ENCODE peak calls at places on chromosomes 11 and 22, in nine cellular contexts. One of them, this sample, is unnamed.

GRCh38 chr11:11660351-11660750 is 38.5 kb upstream of the GALNT18 start:
- DNase-seq in spleen: no peak
- DNase-seq in ascending aorta: no peak
- DNase-seq in AG09309: no peak
- DNase-seq in CD4-positive, alpha-beta T cell: no peak
- DNase-seq in K562: no peak
- DNase-seq in IMR-90: no peak
- DNase-seq in gastrocnemius medialis: no peak
- DNase-seq in AG09319: no peak
- DNase-seq in this sample: peak; percentile 51

GRCh38 chr11:126313826-126314225 is 10.0 kb downstream of the DCPS start:
- DNase-seq in spleen: peak; percentile 18
- DNase-seq in ascending aorta: no peak
- DNase-seq in AG09309: no peak
- DNase-seq in CD4-positive, alpha-beta T cell: no peak
- DNase-seq in K562: no peak
- DNase-seq in IMR-90: no peak
- DNase-seq in gastrocnemius medialis: no peak
- DNase-seq in AG09319: no peak
- DNase-seq in this sample: no peak

GRCh38 chr11:3126207-3126865 is 38.8 kb downstream of the OSBPL5 start:
- DNase-seq in spleen: peak; percentile 88
- DNase-seq in ascending aorta: peak; percentile 67
- DNase-seq in AG09309: no peak
- DNase-seq in CD4-positive, alpha-beta T cell: no peak
- DNase-seq in K562: no peak
- DNase-seq in IMR-90: no peak
- DNase-seq in gastrocnemius medialis: peak; percentile 66
- DNase-seq in AG09319: no peak
- DNase-seq in this sample: peak; percentile 34

GRCh38 chr11:116529681-116530080 is 243.1 kb downstream of the BUD13 start:
- DNase-seq in spleen: no peak
- DNase-seq in ascending aorta: peak; percentile 35
- DNase-seq in AG09309: no peak
- DNase-seq in CD4-positive, alpha-beta T cell: no peak
- DNase-seq in K562: no peak
- DNase-seq in IMR-90: no peak
- DNase-seq in gastrocnemius medialis: no peak
- DNase-seq in AG09319: no peak
- DNase-seq in this sample: no peak

GRCh38 chr11:102614485-102614884 is 10.6 kb downstream of the MMP20 start:
- DNase-seq in spleen: no peak
- DNase-seq in ascending aorta: no peak
- DNase-seq in AG09309: no peak
- DNase-seq in CD4-positive, alpha-beta T cell: no peak
- DNase-seq in K562: no peak
- DNase-seq in IMR-90: no peak
- DNase-seq in gastrocnemius medialis: no peak
- DNase-seq in AG09319: no peak
- DNase-seq in this sample: no peak

GRCh38 chr11:1875093-1875785 is 16.5 kb downstream of the PRR33 start:
- DNase-seq in spleen: peak; percentile 78
- DNase-seq in ascending aorta: no peak
- DNase-seq in AG09309: no peak
- DNase-seq in CD4-positive, alpha-beta T cell: peak; percentile 0
- DNase-seq in K562: no peak
- DNase-seq in IMR-90: no peak
- DNase-seq in gastrocnemius medialis: no peak
- DNase-seq in AG09319: no peak
- DNase-seq in this sample: no peak

GRCh38 chr22:49213731-49214352 is 613.8 kb downstream of the BRD1 start:
- DNase-seq in spleen: peak; percentile 30
- DNase-seq in ascending aorta: peak; percentile 42
- DNase-seq in AG09309: no peak
- DNase-seq in CD4-positive, alpha-beta T cell: no peak
- DNase-seq in K562: no peak
- DNase-seq in IMR-90: no peak
- DNase-seq in gastrocnemius medialis: no peak
- DNase-seq in AG09319: no peak
- DNase-seq in this sample: no peak

GRCh38 chr11:13007702-13008435 is 1.2 kb upstream of the RASSF10 start:
- DNase-seq in spleen: no peak
- DNase-seq in ascending aorta: no peak
- DNase-seq in AG09309: no peak
- DNase-seq in CD4-positive, alpha-beta T cell: no peak
- DNase-seq in K562: no peak
- DNase-seq in IMR-90: no peak
- DNase-seq in gastrocnemius medialis: no peak
- DNase-seq in AG09319: no peak
- DNase-seq in this sample: no peak

GRCh38 chr11:120182790-120183491 is 27.9 kb upstream of the OAF start:
- DNase-seq in spleen: peak; percentile 45
- DNase-seq in ascending aorta: peak; percentile 62
- DNase-seq in AG09309: no peak
- DNase-seq in CD4-positive, alpha-beta T cell: no peak
- DNase-seq in K562: peak; percentile 31
- DNase-seq in IMR-90: no peak
- DNase-seq in gastrocnemius medialis: no peak
- DNase-seq in AG09319: no peak
- DNase-seq in this sample: peak; percentile 50

GRCh38 chr11:12598330-12599256 is 75.6 kb upstream of the TEAD1 start:
- DNase-seq in spleen: no peak
- DNase-seq in ascending aorta: no peak
- DNase-seq in AG09309: no peak
- DNase-seq in CD4-positive, alpha-beta T cell: no peak
- DNase-seq in K562: no peak
- DNase-seq in IMR-90: peak; percentile 59
- DNase-seq in gastrocnemius medialis: no peak
- DNase-seq in AG09319: no peak
- DNase-seq in this sample: no peak

GRCh38 chr11:77515483-77515882 is 41.6 kb upstream of the PAK1 start:
- DNase-seq in spleen: no peak
- DNase-seq in ascending aorta: no peak
- DNase-seq in AG09309: no peak
- DNase-seq in CD4-positive, alpha-beta T cell: no peak
- DNase-seq in K562: no peak
- DNase-seq in IMR-90: no peak
- DNase-seq in gastrocnemius medialis: no peak
- DNase-seq in AG09319: no peak
- DNase-seq in this sample: no peak

GRCh38 chr11:82229346-82229745 is 504.3 kb downstream of the FAM181B start:
- DNase-seq in spleen: no peak
- DNase-seq in ascending aorta: no peak
- DNase-seq in AG09309: no peak
- DNase-seq in CD4-positive, alpha-beta T cell: no peak
- DNase-seq in K562: no peak
- DNase-seq in IMR-90: no peak
- DNase-seq in gastrocnemius medialis: no peak
- DNase-seq in AG09319: no peak
- DNase-seq in this sample: no peak

GRCh38 chr11:96152623-96153022 is 190.4 kb downstream of the MAML2 start:
- DNase-seq in spleen: no peak
- DNase-seq in ascending aorta: no peak
- DNase-seq in AG09309: no peak
- DNase-seq in CD4-positive, alpha-beta T cell: no peak
- DNase-seq in K562: no peak
- DNase-seq in IMR-90: no peak
- DNase-seq in gastrocnemius medialis: no peak
- DNase-seq in AG09319: no peak
- DNase-seq in this sample: no peak

GRCh38 chr11:76114238-76114637 is 92.1 kb downstream of the WNT11 start:
- DNase-seq in spleen: no peak
- DNase-seq in ascending aorta: no peak
- DNase-seq in AG09309: no peak
- DNase-seq in CD4-positive, alpha-beta T cell: no peak
- DNase-seq in K562: peak; percentile 43
- DNase-seq in IMR-90: no peak
- DNase-seq in gastrocnemius medialis: no peak
- DNase-seq in AG09319: no peak
- DNase-seq in this sample: no peak

GRCh38 chr22:37529652-37530345 is 10.6 kb upstream of the CARD10 start:
- DNase-seq in spleen: no peak
- DNase-seq in ascending aorta: no peak
- DNase-seq in AG09309: no peak
- DNase-seq in CD4-positive, alpha-beta T cell: no peak
- DNase-seq in K562: no peak
- DNase-seq in IMR-90: no peak
- DNase-seq in gastrocnemius medialis: no peak
- DNase-seq in AG09319: no peak
- DNase-seq in this sample: no peak

GRCh38 chr22:26666035-26666338 is 8.6 kb downstream of the MIAT start:
- DNase-seq in spleen: peak; percentile 35
- DNase-seq in ascending aorta: no peak
- DNase-seq in AG09309: no peak
- DNase-seq in CD4-positive, alpha-beta T cell: no peak
- DNase-seq in K562: no peak
- DNase-seq in IMR-90: peak; percentile 75
- DNase-seq in gastrocnemius medialis: no peak
- DNase-seq in AG09319: no peak
- DNase-seq in this sample: no peak

GRCh38 chr11:33716236-33716635 is 15.6 kb upstream of the C11orf91 start:
- DNase-seq in spleen: no peak
- DNase-seq in ascending aorta: no peak
- DNase-seq in AG09309: no peak
- DNase-seq in CD4-positive, alpha-beta T cell: no peak
- DNase-seq in K562: no peak
- DNase-seq in IMR-90: no peak
- DNase-seq in gastrocnemius medialis: no peak
- DNase-seq in AG09319: no peak
- DNase-seq in this sample: no peak

GRCh38 chr11:1458340-1459218 is 28.0 kb downstream of the MOB2 start:
- DNase-seq in spleen: no peak
- DNase-seq in ascending aorta: peak; percentile 86
- DNase-seq in AG09309: no peak
- DNase-seq in CD4-positive, alpha-beta T cell: no peak
- DNase-seq in K562: peak; percentile 86
- DNase-seq in IMR-90: peak; percentile 2
- DNase-seq in gastrocnemius medialis: no peak
- DNase-seq in AG09319: no peak
- DNase-seq in this sample: peak; percentile 62

DNA sequence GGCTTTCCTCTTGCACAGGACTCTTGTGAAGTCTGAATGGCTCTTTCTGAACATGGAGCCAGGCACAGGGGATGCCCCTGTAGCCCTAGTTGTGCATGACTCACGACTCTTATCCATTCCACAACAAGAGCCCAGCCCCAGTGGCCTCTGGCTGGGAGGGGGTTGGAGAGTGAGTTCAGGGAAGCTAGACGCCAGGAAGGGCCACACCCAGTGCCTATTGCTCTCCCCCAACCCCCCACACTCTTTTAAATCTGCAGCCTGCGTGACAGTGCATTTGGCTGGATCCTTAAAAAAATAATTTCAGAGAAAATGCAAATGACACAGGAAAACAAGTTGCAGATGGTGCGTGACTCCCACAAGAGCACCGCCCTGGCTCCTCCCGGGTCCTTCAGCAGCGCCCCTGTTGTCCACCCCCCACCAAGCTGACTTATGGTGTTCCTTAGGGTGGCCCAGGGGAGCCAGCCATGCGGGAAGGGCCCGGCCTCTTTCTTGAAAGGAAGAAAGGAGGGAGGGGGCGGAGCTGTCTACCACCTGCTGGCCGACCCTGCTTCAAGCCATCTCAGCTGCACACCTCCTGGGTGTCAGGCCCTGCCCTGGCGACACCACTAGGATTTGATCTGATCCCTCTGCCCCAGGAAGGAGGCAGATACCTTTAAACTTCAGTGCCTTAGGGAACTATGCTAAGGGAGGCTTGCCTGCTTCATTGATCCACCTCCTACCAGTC is 74.7 kb downstream of the MN1 start:
- DNase-seq in spleen: no peak
- DNase-seq in ascending aorta: peak; percentile 72
- DNase-seq in AG09309: peak; percentile 21
- DNase-seq in CD4-positive, alpha-beta T cell: no peak
- DNase-seq in K562: peak; percentile 90
- DNase-seq in IMR-90: peak; percentile 34
- DNase-seq in gastrocnemius medialis: no peak
- DNase-seq in AG09319: peak; percentile 96
- DNase-seq in this sample: peak; percentile 35
- TF ChIP-seq CTCF in spleen: no peak
- TF ChIP-seq CTCF in ascending aorta: no peak
- TF ChIP-seq CTCF in AG09309: no peak
- TF ChIP-seq CTCF in CD4-positive, alpha-beta T cell: no peak
- TF ChIP-seq CTCF in K562: no peak
- TF ChIP-seq CTCF in IMR-90: no peak
- TF ChIP-seq CTCF in gastrocnemius medialis: no peak
- TF ChIP-seq CTCF in AG09319: peak; percentile 9
- TF ChIP-seq CTCF in this sample: no peak

GRCh38 chr11:72015511-72016061 is 16.9 kb downstream of the IL18BP start:
- DNase-seq in spleen: no peak
- DNase-seq in ascending aorta: peak; percentile 62
- DNase-seq in AG09309: no peak
- DNase-seq in CD4-positive, alpha-beta T cell: no peak
- DNase-seq in K562: no peak
- DNase-seq in IMR-90: peak; percentile 24
- DNase-seq in gastrocnemius medialis: no peak
- DNase-seq in AG09319: no peak
- DNase-seq in this sample: peak; percentile 60
- TF ChIP-seq CTCF in spleen: peak; percentile 20
- TF ChIP-seq CTCF in ascending aorta: no peak
- TF ChIP-seq CTCF in AG09309: peak; percentile 55
- TF ChIP-seq CTCF in CD4-positive, alpha-beta T cell: no peak
- TF ChIP-seq CTCF in K562: peak; percentile 61
- TF ChIP-seq CTCF in IMR-90: peak; percentile 32
- TF ChIP-seq CTCF in gastrocnemius medialis: peak; percentile 5
- TF ChIP-seq CTCF in AG09319: peak; percentile 46
- TF ChIP-seq CTCF in this sample: peak; percentile 33

GRCh38 chr11:112780351-112781043 is 180.7 kb upstream of the NCAM1 start:
- DNase-seq in spleen: no peak
- DNase-seq in ascending aorta: peak; percentile 79
- DNase-seq in AG09309: no peak
- DNase-seq in CD4-positive, alpha-beta T cell: no peak
- DNase-seq in K562: peak; percentile 39
- DNase-seq in IMR-90: peak; percentile 5
- DNase-seq in gastrocnemius medialis: peak; percentile 58
- DNase-seq in AG09319: no peak
- DNase-seq in this sample: no peak
- TF ChIP-seq CTCF in spleen: no peak
- TF ChIP-seq CTCF in ascending aorta: no peak
- TF ChIP-seq CTCF in AG09309: no peak
- TF ChIP-seq CTCF in CD4-positive, alpha-beta T cell: no peak
- TF ChIP-seq CTCF in K562: no peak
- TF ChIP-seq CTCF in IMR-90: no peak
- TF ChIP-seq CTCF in gastrocnemius medialis: no peak
- TF ChIP-seq CTCF in AG09319: no peak
- TF ChIP-seq CTCF in this sample: no peak

DNA sequence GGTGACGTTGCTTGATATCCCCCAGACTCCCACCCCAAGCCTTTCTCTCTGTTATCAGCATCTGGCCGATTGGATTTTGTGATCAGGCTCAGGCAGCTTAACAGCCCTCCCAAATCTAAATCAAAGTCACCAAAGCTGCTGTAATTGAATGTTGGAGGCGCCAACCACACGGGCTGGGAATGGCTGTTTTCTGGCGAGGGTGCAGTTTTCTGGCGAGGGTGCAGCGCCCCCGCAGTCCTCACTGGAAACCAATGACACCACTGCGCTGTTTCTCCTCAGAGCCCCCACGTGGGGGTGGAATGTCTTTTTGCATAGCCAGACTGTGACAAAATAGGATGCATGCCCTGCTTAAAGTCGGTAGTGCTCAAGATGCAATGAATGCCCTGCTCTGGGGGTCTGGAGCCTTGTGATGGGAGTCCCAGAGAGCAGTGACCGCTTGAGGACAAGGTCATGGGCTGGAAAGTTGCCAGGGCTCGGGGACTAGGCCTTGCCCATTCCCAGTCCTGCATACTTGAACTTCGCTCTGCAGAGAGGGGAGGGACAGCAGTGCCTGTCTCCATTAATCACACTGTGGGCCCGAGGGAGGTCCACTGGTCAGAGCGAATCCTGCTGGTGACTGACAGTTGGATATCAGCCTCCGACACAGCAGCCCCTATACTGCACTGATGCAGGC is 105.3 kb downstream of the MORC2 start:
- DNase-seq in spleen: peak; percentile 25
- DNase-seq in ascending aorta: peak; percentile 52
- DNase-seq in AG09309: no peak
- DNase-seq in CD4-positive, alpha-beta T cell: no peak
- DNase-seq in K562: peak; percentile 43
- DNase-seq in IMR-90: peak; percentile 21
- DNase-seq in gastrocnemius medialis: no peak
- DNase-seq in AG09319: no peak
- DNase-seq in this sample: no peak
- TF ChIP-seq CTCF in spleen: no peak
- TF ChIP-seq CTCF in ascending aorta: no peak
- TF ChIP-seq CTCF in AG09309: no peak
- TF ChIP-seq CTCF in CD4-positive, alpha-beta T cell: no peak
- TF ChIP-seq CTCF in K562: peak; percentile 51
- TF ChIP-seq CTCF in IMR-90: no peak
- TF ChIP-seq CTCF in gastrocnemius medialis: no peak
- TF ChIP-seq CTCF in AG09319: no peak
- TF ChIP-seq CTCF in this sample: no peak